ENCODE peak calls at places on chromosomes 1 and 21, in four cellular contexts. E is heart left ventricle; T is NCI-H748 treated with DMSO at 0.1 percent for 48 hours; H is activated CD4-positive, alpha-beta T cell treated with anti-CD3 and anti-CD28 coated beads, Interleukin-2, amount 50 U/mL, for 24 hours. V is an unnamed sample.

GRCh38 chr1:62941780-62942179 is 157.8 kb downstream of the ATG4C start:
- DNase-seq in E (no peak), T (no peak), H (no peak), V (no peak)

GRCh38 chr1:231642600-231643332 is 16.2 kb downstream of the DISC1 start:
- DNase-seq in E (no peak), T (no peak), H (no peak), V (no peak)

GRCh38 chr1:156504062-156504813 is 3.7 kb upstream of the MEF2D start:
- DNase-seq in E (no peak), T (no peak), H (no peak), V (no peak)

GRCh38 chr1:230711245-230711644 is 2.7 kb downstream of the AGT start:
- DNase-seq in E (no peak), T (no peak), H (no peak), V (no peak)

GRCh38 chr1:225461533-225462428 is 33.9 kb upstream of the LBR start:
- DNase-seq in E (no peak), T (no peak), H (no peak), V (no peak)

GRCh38 chr1:21378705-21379494 is 61.0 kb upstream of the NBPF3 start:
- DNase-seq in E (no peak), T (peak; percentile 1), H (no peak), V (no peak)

GRCh38 chr1:1954831-1955441 is 35.9 kb upstream of the TMEM52 start:
- DNase-seq in E (no peak), T (no peak), H (no peak), V (no peak)

GRCh38 chr1:226187019-226187322 is 430 bp upstream of the ACBD3 start:
- DNase-seq in E (no peak), T (no peak), H (no peak), V (no peak)

GRCh38 chr1:109017134-109017533 is 24.8 kb downstream of the WDR47 start:
- DNase-seq in E (no peak), T (no peak), H (no peak), V (no peak)

GRCh38 chr1:234972411-234973191 is 156.0 kb downstream of the TOMM20 start:
- DNase-seq in E (no peak), T (no peak), H (no peak), V (no peak)

GRCh38 chr1:94110946-94111740 is 9.8 kb downstream of the ABCA4 start:
- DNase-seq in E (no peak), T (no peak), H (no peak), V (no peak)

GRCh38 chr1:243447342-243447741 is 191.5 kb downstream of the SDCCAG8 start:
- DNase-seq in E (no peak), T (no peak), H (no peak), V (no peak)

GRCh38 chr1:245715970-245716369 is 561.2 kb downstream of the KIF26B start:
- DNase-seq in E (no peak), T (no peak), H (no peak), V (no peak)

GRCh38 chr1:19764848-19765247 is 34.9 kb downstream of the TMCO4 start:
- DNase-seq in E (no peak), T (no peak), H (no peak), V (no peak)

GRCh38 chr1:14590781-14591180 is 7.7 kb upstream of the KAZN start:
- DNase-seq in E (no peak), T (no peak), H (no peak), V (no peak)

GRCh38 chr1:234599617-234600417 is 10.2 kb downstream of the IRF2BP2 start:
- DNase-seq in E (peak; percentile 92), T (peak; percentile 59), H (peak; percentile 61), V (peak; percentile 76)

GRCh38 chr21:25370311-25370744 is 237.0 kb downstream of the MRPL39 start:
- DNase-seq in E (no peak), T (no peak), H (peak; percentile 3), V (no peak)